ENCODE peak calls at places on chromosomes 13 and 19, in six cellular contexts. M is SK-N-SH, F is left lung, W is stomach, Y is transverse colon, K is mammary epithelial cell. D is an unnamed sample.

GRCh38 chr13:104875008-104875762 is 1660.3 kb downstream of the EFNB2 start:
- DNase-seq in M (no peak), F (no peak), W (no peak), Y (no peak), K (no peak), D (no peak)

GRCh38 chr13:20475927-20476691 is 49.5 kb downstream of the CRYL1 start:
- DNase-seq in M (no peak), F (no peak), W (peak; percentile 77), Y (peak; percentile 59), K (peak; percentile 44), D (peak; percentile 63)

GRCh38 chr13:64640002-64640401 is 2590.1 kb downstream of the PCDH9 start:
- DNase-seq in M (no peak), F (no peak), W (no peak), Y (no peak), K (no peak), D (no peak)

GRCh38 chr13:30851697-30852096 is 54.4 kb upstream of the MEDAG start:
- DNase-seq in M (no peak), F (no peak), W (no peak), Y (no peak), K (no peak), D (no peak)

GRCh38 chr13:96835591-96835990 is 158.7 kb downstream of the OXGR1 start:
- DNase-seq in M (no peak), F (no peak), W (no peak), Y (no peak), K (no peak), D (no peak)

GRCh38 chr13:54953786-54954185 is 1925.2 kb downstream of the OLFM4 start:
- DNase-seq in M (no peak), F (no peak), W (no peak), Y (no peak), K (no peak), D (no peak)

GRCh38 chr13:26020536-26021290 is 31.1 kb downstream of the SHISA2 start:
- DNase-seq in M (no peak), F (no peak), W (no peak), Y (no peak), K (no peak), D (no peak)

GRCh38 chr19:40754611-40755247 is 3.7 kb downstream of the SNRPA start:
- DNase-seq in M (no peak), F (no peak), W (peak; percentile 60), Y (peak; percentile 77), K (no peak), D (no peak)

GRCh38 chr19:45730389-45731288 is at the start of gene FBXO46:
- DNase-seq in M (peak; percentile 97), F (peak; percentile 97), W (peak; percentile 97), Y (peak; percentile 97), K (peak; percentile 99), D (peak; percentile 97)

GRCh38 chr13:44331912-44332840 is 41.4 kb upstream of the SERP2 start:
- DNase-seq in M (peak; percentile 72), F (no peak), W (no peak), Y (peak; percentile 58), K (no peak), D (peak; percentile 26)

GRCh38 chr19:51166846-51167490 is 24.9 kb downstream of the SIGLEC7 start:
- DNase-seq in M (no peak), F (no peak), W (no peak), Y (peak; percentile 29), K (no peak), D (no peak)

GRCh38 chr19:17286742-17287141 is 5.0 kb downstream of the ANKLE1 start:
- DNase-seq in M (no peak), F (no peak), W (no peak), Y (no peak), K (no peak), D (no peak)

GRCh38 chr19:16018801-16019551 is 57.3 kb upstream of the TPM4 start:
- DNase-seq in M (peak; percentile 12), F (peak; percentile 68), W (peak; percentile 14), Y (no peak), K (no peak), D (no peak)

GRCh38 chr19:36898422-36898821 is 17.7 kb downstream of the ZNF829 start:
- DNase-seq in M (no peak), F (no peak), W (no peak), Y (no peak), K (no peak), D (no peak)

GRCh38 chr13:23966691-23967615 is 69.7 kb upstream of the C1QTNF9B start:
- DNase-seq in M (no peak), F (no peak), W (no peak), Y (no peak), K (no peak), D (no peak)

GRCh38 chr13:55000844-55001243 is 1972.2 kb downstream of the OLFM4 start:
- DNase-seq in M (no peak), F (peak; percentile 58), W (no peak), Y (no peak), K (no peak), D (no peak)

GRCh38 chr13:101397742-101398141 is 18.6 kb downstream of the NALCN start:
- DNase-seq in M (no peak), F (no peak), W (no peak), Y (no peak), K (peak; percentile 78), D (no peak)

DNA sequence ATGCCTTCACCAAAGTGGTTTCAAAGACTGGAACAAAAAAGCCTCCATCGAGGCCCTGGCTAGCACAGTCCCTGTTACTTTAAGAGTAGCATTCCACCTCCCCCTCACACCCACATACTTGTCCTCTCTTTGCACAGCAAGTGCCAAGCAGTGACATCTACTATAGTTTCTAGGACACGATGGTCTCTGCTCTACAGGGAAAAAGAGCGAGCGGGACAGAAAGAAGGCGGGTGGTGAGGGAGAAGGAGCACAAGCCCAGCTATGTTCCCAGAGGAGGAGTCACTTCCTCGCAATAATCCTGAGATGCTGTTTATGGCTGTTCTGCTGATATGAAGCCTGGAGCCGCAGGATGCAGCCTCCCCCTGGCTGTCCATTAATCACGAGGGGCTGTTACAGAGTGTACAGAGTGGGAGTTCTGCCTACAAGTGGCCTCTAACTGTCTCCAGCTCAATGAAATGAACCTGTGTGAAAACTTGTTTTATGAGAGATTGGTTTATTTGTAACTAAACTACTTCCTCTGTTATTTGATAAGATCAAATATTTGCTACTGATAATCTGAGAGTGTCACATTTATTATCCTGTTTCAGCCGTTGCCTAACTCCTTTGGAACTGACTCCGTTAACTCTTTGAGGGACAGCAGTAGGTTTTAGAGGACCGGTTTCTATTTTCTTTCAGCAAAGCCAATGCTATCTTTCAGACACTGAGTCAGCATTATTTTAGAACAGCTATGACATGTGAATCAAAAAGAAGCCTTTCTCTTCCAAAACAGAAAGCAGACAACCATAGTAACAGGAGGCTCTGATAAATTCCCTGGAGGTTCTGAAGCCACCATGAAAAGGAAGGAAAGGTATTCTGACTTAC is 208.0 kb downstream of the SPRY2 start:
- DNase-seq in M (peak; percentile 38), F (no peak), W (peak; percentile 54), Y (peak; percentile 77), K (peak; percentile 15), D (no peak)
- H3K4me3 ChIP-seq in M (peak overlapping the region; percentile 36), F (peak overlapping the region; percentile 9), W (peak overlapping the region; percentile 4), Y (no peak overlapping the region), K (no peak overlapping the region), D (no peak overlapping the region)

DNA sequence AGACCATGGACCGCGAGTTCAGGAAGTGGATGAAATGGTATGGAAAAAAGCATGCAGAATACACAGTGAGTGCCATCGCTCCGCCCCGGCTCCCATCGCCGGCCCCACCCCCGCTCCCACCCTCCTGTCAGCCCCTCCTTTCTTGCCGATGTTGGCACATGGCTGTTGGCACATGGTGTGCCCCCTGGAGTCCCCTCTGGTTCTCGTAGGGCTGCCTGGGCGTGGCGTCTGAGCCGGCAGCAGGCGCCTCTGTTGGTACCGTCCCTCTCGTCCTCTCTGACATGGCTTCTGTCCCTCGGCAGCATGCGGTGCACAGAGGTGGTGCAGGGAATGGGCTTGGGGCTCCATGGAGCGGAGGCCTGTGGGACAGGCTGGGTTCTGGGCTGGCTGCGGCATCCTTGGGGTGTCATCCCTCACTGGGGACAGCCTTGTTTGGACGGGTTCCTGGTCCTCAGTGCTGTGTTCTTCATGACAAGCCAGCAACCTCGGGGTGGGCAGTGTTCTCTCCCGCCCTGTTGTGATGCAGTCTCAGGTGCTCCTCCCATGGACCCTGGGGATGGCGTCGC is 30.9 kb downstream of the DOT1L start:
- DNase-seq in M (no peak), F (no peak), W (no peak), Y (no peak), K (no peak), D (no peak)
- H3K36me3 ChIP-seq in M (peaks cover 41% of the 10 kb centered on the region), F (no peaks in the 10 kb centered on the region), W (peaks cover 95% of the 10 kb centered on the region), Y (no peaks in the 10 kb centered on the region), K (peaks cover 12% of the 10 kb centered on the region), D (peaks cover 10% of the 10 kb centered on the region)

GRCh38 chr19:39409207-39409885 is 2.7 kb downstream of the ZFP36 start:
- DNase-seq in M (peak; percentile 75), F (peak; percentile 98), W (peak; percentile 97), Y (peak; percentile 96), K (peak; percentile 96), D (peak; percentile 96)

GRCh38 chr19:39409886-39410619 is 2.4 kb upstream of the PLEKHG2 start:
- DNase-seq in M (peak; percentile 73), F (peak; percentile 93), W (peak; percentile 76), Y (peak; percentile 85), K (no peak), D (peak; percentile 86)

GRCh38 chr19:39407644-39408391 is 1.2 kb downstream of the ZFP36 start:
- DNase-seq in M (no peak), F (peak; percentile 87), W (peak; percentile 76), Y (peak; percentile 82), K (peak; percentile 65), D (peak; percentile 69)

GRCh38 chr19:39407394-39407643 is 672 bp downstream of the ZFP36 start:
- DNase-seq in M (no peak), F (no peak), W (no peak), Y (no peak), K (no peak), D (no peak)

DNA sequence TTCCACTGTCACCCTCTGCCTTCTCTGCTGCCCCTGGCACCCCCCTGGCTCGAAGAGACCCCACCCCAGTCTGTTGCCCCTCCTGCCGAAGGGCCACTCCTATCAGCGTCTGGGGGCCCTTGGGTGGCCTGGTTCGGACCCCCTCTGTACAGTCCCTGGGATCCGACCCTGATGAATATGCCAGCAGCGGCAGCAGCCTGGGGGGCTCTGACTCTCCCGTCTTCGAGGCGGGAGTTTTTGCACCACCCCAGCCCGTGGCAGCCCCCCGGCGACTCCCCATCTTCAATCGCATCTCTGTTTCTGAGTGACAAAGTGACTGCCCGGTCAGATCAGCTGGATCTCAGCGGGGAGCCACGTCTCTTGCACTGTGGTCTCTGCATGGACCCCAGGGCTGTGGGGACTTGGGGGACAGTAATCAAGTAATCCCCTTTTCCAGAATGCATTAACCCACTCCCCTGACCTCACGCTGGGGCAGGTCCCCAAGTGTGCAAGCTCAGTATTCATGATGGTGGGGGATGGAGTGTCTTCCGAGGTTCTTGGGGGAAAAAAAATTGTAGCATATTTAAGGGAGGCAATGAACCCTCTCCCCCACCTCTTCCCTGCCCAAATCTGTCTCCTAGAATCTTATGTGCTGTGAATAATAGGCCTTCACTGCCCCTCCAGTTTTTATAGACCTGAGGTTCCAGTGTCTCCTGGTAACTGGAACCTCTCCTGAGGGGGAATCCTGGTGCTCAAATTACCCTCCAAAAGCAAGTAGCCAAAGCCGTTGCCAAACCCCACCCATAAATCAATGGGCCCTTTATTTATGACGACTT is 2.0 kb downstream of the ZFP36 start:
- DNase-seq in M (no peak), F (no peak), W (no peak), Y (peak; percentile 61), K (peak; percentile 61), D (no peak)
- H3K27me3 ChIP-seq in M (no peaks in the 10 kb centered on the region), F (no peaks in the 10 kb centered on the region), W (no peaks in the 10 kb centered on the region), Y (peaks cover 9% of the 10 kb centered on the region), K (no peaks in the 10 kb centered on the region), D (no peaks in the 10 kb centered on the region)

GRCh38 chr13:35475131-35475959 is 1.1 kb downstream of the MAB21L1 start:
- DNase-seq in M (peak; percentile 32), F (peak; percentile 75), W (peak; percentile 39), Y (peak; percentile 8), K (peak; percentile 17), D (peak; percentile 63)
- H3K4me3 ChIP-seq in M (peak overlapping the region; percentile 64), F (no peak overlapping the region), W (peak overlapping the region; percentile 47), Y (peak overlapping the region; percentile 8), K (peak overlapping the region; percentile 43), D (peak overlapping the region; percentile 41)

D was measured in H7.